ENCODE peak calls at places on chromosome 22, in five cellular contexts. P is endodermal cell; J is activated naive CD4-positive, alpha-beta T cell; V is non-pigmented ciliary epithelial cell; N is HL-60. F is an unnamed sample.

GRCh38 chr22:22210889-22211833 is 33.4 kb upstream of the VPREB1 start:
- DNase-seq in P (no peak), J (no peak), V (no peak), N (no peak), F (no peak)

GRCh38 chr22:50105529-50106100 is 15.8 kb downstream of the MOV10L1 start:
- DNase-seq in P (no peak), J (no peak), V (no peak), N (peak), F (peak)

GRCh38 chr22:30127749-30128166 is 47.5 kb downstream of the HORMAD2 start:
- DNase-seq in P (no peak), J (no peak), V (peak), N (peak), F (no peak)

GRCh38 chr22:35728639-35729308 is 11.1 kb downstream of the APOL5 start:
- DNase-seq in P (no peak), J (no peak), V (no peak), N (no peak), F (no peak)

GRCh38 chr22:45757068-45757467 is 85.4 kb downstream of the ATXN10 start:
- DNase-seq in P (peak), J (no peak), V (no peak), N (no peak), F (peak)

GRCh38 chr22:29346659-29347058 is 31.2 kb upstream of the RASL10A start:
- DNase-seq in P (no peak), J (no peak), V (no peak), N (no peak), F (peak)

GRCh38 chr22:22789922-22790845 is 97.4 kb upstream of the IGLL5 start:
- DNase-seq in P (no peak), J (no peak), V (no peak), N (no peak), F (no peak)

GRCh38 chr22:41968601-41969000 is 642 bp upstream of the SEPTIN3 start:
- DNase-seq in P (peak), J (no peak), V (no peak), N (no peak), F (no peak)

GRCh38 chr22:25437414-25438160 is 126.9 kb upstream of the GRK3 start:
- DNase-seq in P (peak), J (no peak), V (no peak), N (no peak), F (no peak)

GRCh38 chr22:20463324-20464095 is 25.9 kb upstream of the SCARF2 start:
- DNase-seq in P (no peak), J (peak), V (no peak), N (peak), F (no peak)

GRCh38 chr22:20653795-20654342 is 120.0 kb upstream of the SERPIND1 start:
- DNase-seq in P (no peak), J (no peak), V (no peak), N (no peak), F (no peak)

GRCh38 chr22:41380993-41381328 is 781 bp upstream of the TEF start:
- DNase-seq in P (no peak), J (no peak), V (peak), N (no peak), F (peak)

GRCh38 chr22:44940121-44940520 is 69.7 kb downstream of the PHF21B start:
- DNase-seq in P (no peak), J (no peak), V (no peak), N (no peak), F (no peak)

GRCh38 chr22:17665884-17666283 is 27.3 kb downstream of the BCL2L13 start:
- DNase-seq in P (no peak), J (no peak), V (no peak), N (no peak), F (no peak)

GRCh38 chr22:17233348-17234043 is 14.3 kb upstream of the ADA2 start:
- DNase-seq in P (peak), J (no peak), V (no peak), N (no peak), F (no peak)

GRCh38 chr22:37278261-37278660 is 4.0 kb upstream of the CYTH4 start:
- DNase-seq in P (no peak), J (no peak), V (no peak), N (no peak), F (no peak)

GRCh38 chr22:38406617-38407016 is 48.4 kb downstream of the KCNJ4 start:
- DNase-seq in P (no peak), J (no peak), V (no peak), N (peak), F (no peak)

GRCh38 chr22:30040499-30041055 is 39.7 kb upstream of the HORMAD2 start:
- DNase-seq in P (peak), J (no peak), V (no peak), N (peak), F (no peak)

GRCh38 chr22:46415816-46416536 is 80.5 kb downstream of the TRMU start:
- DNase-seq in P (no peak), J (no peak), V (peak), N (no peak), F (no peak)

GRCh38 chr22:32542332-32543019 is 67.9 kb downstream of the FBXO7 start:
- DNase-seq in P (no peak), J (no peak), V (no peak), N (no peak), F (no peak)

GRCh38 chr22:27754888-27755480 is 46.6 kb downstream of the MN1 start:
- DNase-seq in P (no peak), J (no peak), V (no peak), N (no peak), F (no peak)

F was measured in retina.